ENCODE peak calls at places on chromosomes 11 and 22, in nine cellular contexts. One of them, this sample, is unnamed.

GRCh38 chr11:132683602-132684001 is 848.7 kb downstream of the OPCML start:
- DNase-seq in GM23248: peak; percentile 20
- DNase-seq in mesenchymal stem cell: peak; percentile 76
- DNase-seq in neural progenitor cell: no peak
- DNase-seq in mammary epithelial cell: no peak
- DNase-seq in HepG2: peak; percentile 2
- DNase-seq in keratinocyte: no peak
- DNase-seq in MM.1S: no peak
- DNase-seq in mesendoderm: peak; percentile 9
- DNase-seq in this sample: no peak

GRCh38 chr11:27627979-27628378 is 72.3 kb downstream of the BDNF start:
- DNase-seq in mammary epithelial cell: no peak
- DNase-seq in MM.1S: no peak
- DNase-seq in mesendoderm: no peak
- DNase-seq in keratinocyte: no peak
- DNase-seq in mesenchymal stem cell: no peak
- DNase-seq in HepG2: no peak
- DNase-seq in GM23248: no peak
- DNase-seq in neural progenitor cell: no peak
- DNase-seq in this sample: no peak

GRCh38 chr11:46099973-46100335 is 21.3 kb downstream of the PHF21A start:
- DNase-seq in HepG2: no peak
- DNase-seq in MM.1S: peak; percentile 71
- DNase-seq in neural progenitor cell: no peak
- DNase-seq in mammary epithelial cell: peak; percentile 20
- DNase-seq in keratinocyte: no peak
- DNase-seq in mesenchymal stem cell: peak; percentile 52
- DNase-seq in GM23248: peak; percentile 53
- DNase-seq in mesendoderm: no peak
- DNase-seq in this sample: no peak

GRCh38 chr22:27344546-27344945 is 457.0 kb downstream of the MN1 start:
- DNase-seq in MM.1S: no peak
- DNase-seq in mesenchymal stem cell: no peak
- DNase-seq in mammary epithelial cell: no peak
- DNase-seq in mesendoderm: peak; percentile 61
- DNase-seq in GM23248: no peak
- DNase-seq in keratinocyte: no peak
- DNase-seq in neural progenitor cell: no peak
- DNase-seq in HepG2: no peak
- DNase-seq in this sample: no peak

GRCh38 chr11:44611088-44611487 is 45.6 kb downstream of the CD82 start:
- DNase-seq in neural progenitor cell: no peak
- DNase-seq in keratinocyte: no peak
- DNase-seq in mesendoderm: peak; percentile 26
- DNase-seq in mesenchymal stem cell: no peak
- DNase-seq in mammary epithelial cell: no peak
- DNase-seq in HepG2: no peak
- DNase-seq in MM.1S: no peak
- DNase-seq in GM23248: peak; percentile 44
- DNase-seq in this sample: no peak

GRCh38 chr11:117189191-117189940 is 9.8 kb upstream of the TAGLN start:
- DNase-seq in mesendoderm: no peak
- DNase-seq in keratinocyte: no peak
- DNase-seq in mammary epithelial cell: no peak
- DNase-seq in GM23248: no peak
- DNase-seq in MM.1S: no peak
- DNase-seq in mesenchymal stem cell: no peak
- DNase-seq in HepG2: no peak
- DNase-seq in neural progenitor cell: no peak
- DNase-seq in this sample: peak; percentile 69

GRCh38 chr11:113189909-113190667 is 124.3 kb upstream of the TTC12 start:
- DNase-seq in mesendoderm: peak; percentile 55
- DNase-seq in neural progenitor cell: no peak
- DNase-seq in mesenchymal stem cell: peak; percentile 57
- DNase-seq in MM.1S: no peak
- DNase-seq in GM23248: peak; percentile 92
- DNase-seq in mammary epithelial cell: peak; percentile 98
- DNase-seq in HepG2: no peak
- DNase-seq in keratinocyte: peak; percentile 94
- DNase-seq in this sample: no peak

GRCh38 chr11:59173080-59173963 is 1.4 kb downstream of the DTX4 start:
- DNase-seq in mesenchymal stem cell: peak; percentile 36
- DNase-seq in mammary epithelial cell: peak; percentile 48
- DNase-seq in MM.1S: no peak
- DNase-seq in keratinocyte: no peak
- DNase-seq in HepG2: peak; percentile 13
- DNase-seq in mesendoderm: peak; percentile 82
- DNase-seq in GM23248: peak; percentile 49
- DNase-seq in neural progenitor cell: peak; percentile 90
- DNase-seq in this sample: peak; percentile 81

GRCh38 chr22:37681001-37681424 is 5.1 kb upstream of the NOL12 start:
- DNase-seq in mesenchymal stem cell: peak; percentile 47
- DNase-seq in mammary epithelial cell: peak; percentile 63
- DNase-seq in keratinocyte: no peak
- DNase-seq in HepG2: no peak
- DNase-seq in MM.1S: no peak
- DNase-seq in GM23248: peak; percentile 70
- DNase-seq in mesendoderm: no peak
- DNase-seq in neural progenitor cell: no peak
- DNase-seq in this sample: no peak

GRCh38 chr11:70486026-70486415 is 87.7 kb downstream of the CTTN start:
- DNase-seq in keratinocyte: no peak
- DNase-seq in mesenchymal stem cell: no peak
- DNase-seq in GM23248: no peak
- DNase-seq in mesendoderm: no peak
- DNase-seq in HepG2: no peak
- DNase-seq in MM.1S: no peak
- DNase-seq in neural progenitor cell: no peak
- DNase-seq in mammary epithelial cell: no peak
- DNase-seq in this sample: no peak

GRCh38 chr22:50035976-50036375 is 22.1 kb downstream of the TTLL8 start:
- DNase-seq in HepG2: no peak
- DNase-seq in mesendoderm: no peak
- DNase-seq in GM23248: no peak
- DNase-seq in mammary epithelial cell: no peak
- DNase-seq in keratinocyte: no peak
- DNase-seq in mesenchymal stem cell: no peak
- DNase-seq in neural progenitor cell: no peak
- DNase-seq in MM.1S: no peak
- DNase-seq in this sample: peak; percentile 64

GRCh38 chr11:125167292-125167953 is 2.9 kb downstream of the PKNOX2 start:
- DNase-seq in HepG2: no peak
- DNase-seq in MM.1S: no peak
- DNase-seq in mesenchymal stem cell: peak; percentile 69
- DNase-seq in mesendoderm: peak; percentile 75
- DNase-seq in mammary epithelial cell: no peak
- DNase-seq in keratinocyte: no peak
- DNase-seq in neural progenitor cell: peak; percentile 87
- DNase-seq in GM23248: no peak
- DNase-seq in this sample: peak; percentile 87

GRCh38 chr11:67586568-67587250 is 3.1 kb downstream of the GSTP1 start:
- DNase-seq in keratinocyte: no peak
- DNase-seq in mesendoderm: no peak
- DNase-seq in MM.1S: no peak
- DNase-seq in HepG2: no peak
- DNase-seq in mammary epithelial cell: no peak
- DNase-seq in mesenchymal stem cell: no peak
- DNase-seq in neural progenitor cell: no peak
- DNase-seq in GM23248: no peak
- DNase-seq in this sample: no peak

GRCh38 chr22:37075046-37075445 is 23.5 kb downstream of the KCTD17 start:
- DNase-seq in mesenchymal stem cell: no peak
- DNase-seq in MM.1S: no peak
- DNase-seq in neural progenitor cell: no peak
- DNase-seq in mesendoderm: no peak
- DNase-seq in keratinocyte: no peak
- DNase-seq in GM23248: no peak
- DNase-seq in HepG2: no peak
- DNase-seq in mammary epithelial cell: no peak
- DNase-seq in this sample: no peak

GRCh38 chr11:6621711-6622211 is 2.5 kb upstream of the TPP1 start:
- DNase-seq in HepG2: no peak
- DNase-seq in GM23248: no peak
- DNase-seq in mammary epithelial cell: no peak
- DNase-seq in keratinocyte: no peak
- DNase-seq in neural progenitor cell: no peak
- DNase-seq in mesenchymal stem cell: no peak
- DNase-seq in MM.1S: no peak
- DNase-seq in mesendoderm: no peak
- DNase-seq in this sample: peak; percentile 72

GRCh38 chr11:75351541-75352416 is at the start of gene ARRB1:
- DNase-seq in HepG2: peak; percentile 90
- DNase-seq in mesendoderm: peak; percentile 97
- DNase-seq in MM.1S: no peak
- DNase-seq in mesenchymal stem cell: peak; percentile 78
- DNase-seq in GM23248: peak; percentile 71
- DNase-seq in mammary epithelial cell: no peak
- DNase-seq in keratinocyte: no peak
- DNase-seq in neural progenitor cell: peak; percentile 83
- DNase-seq in this sample: peak; percentile 89

GRCh38 chr11:88231894-88232482 is 56.7 kb upstream of the RAB38 start:
- DNase-seq in GM23248: peak; percentile 64
- DNase-seq in neural progenitor cell: peak; percentile 48
- DNase-seq in mesenchymal stem cell: peak; percentile 54
- DNase-seq in MM.1S: peak; percentile 14
- DNase-seq in HepG2: peak; percentile 13
- DNase-seq in mesendoderm: peak; percentile 44
- DNase-seq in mammary epithelial cell: peak; percentile 34
- DNase-seq in keratinocyte: no peak
- DNase-seq in this sample: no peak

GRCh38 chr11:125773516-125773915 is 5.1 kb downstream of the PATE2 start:
- DNase-seq in keratinocyte: no peak
- DNase-seq in neural progenitor cell: no peak
- DNase-seq in mesenchymal stem cell: no peak
- DNase-seq in HepG2: no peak
- DNase-seq in mesendoderm: no peak
- DNase-seq in mammary epithelial cell: no peak
- DNase-seq in GM23248: peak; percentile 59
- DNase-seq in MM.1S: no peak
- DNase-seq in this sample: no peak

DNA sequence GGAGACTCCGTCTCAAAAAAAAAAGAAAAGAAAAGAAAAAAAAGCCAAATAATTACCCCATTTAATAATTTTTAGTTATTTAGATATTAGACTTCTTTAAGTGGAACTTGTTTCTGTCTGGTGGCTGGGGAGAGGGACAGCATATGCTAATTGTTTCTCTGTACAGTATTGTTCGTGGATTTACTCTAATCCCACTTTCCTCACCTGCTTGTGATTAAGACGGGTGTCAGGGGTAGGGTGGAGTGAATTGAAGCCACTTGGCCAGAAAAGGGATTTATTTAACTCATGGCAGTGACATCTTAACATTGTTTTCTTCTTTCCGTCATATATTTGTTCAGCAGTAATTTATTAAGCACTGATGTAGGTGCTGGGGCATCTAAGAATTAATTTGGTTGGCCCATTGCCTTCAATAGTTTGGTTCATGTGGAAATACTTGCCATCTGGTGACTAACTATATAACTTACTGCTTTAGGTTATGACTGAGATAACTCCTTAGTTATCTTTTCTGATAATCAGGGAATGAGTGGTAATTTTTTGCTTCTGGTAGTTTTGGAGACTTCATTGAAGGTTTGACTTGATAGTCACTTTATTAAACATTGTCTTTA is 4.6 kb downstream of the TNRC6B start:
- DNase-seq in MM.1S: no peak
- DNase-seq in mesenchymal stem cell: peak; percentile 16
- DNase-seq in HepG2: no peak
- DNase-seq in mammary epithelial cell: no peak
- DNase-seq in GM23248: peak; percentile 63
- DNase-seq in keratinocyte: no peak
- DNase-seq in neural progenitor cell: no peak
- DNase-seq in mesendoderm: no peak
- DNase-seq in this sample: no peak
- H3K4me3 ChIP-seq in MM.1S: no peak overlapping the region
- H3K4me3 ChIP-seq in mesenchymal stem cell: no peak overlapping the region
- H3K4me3 ChIP-seq in HepG2: no peak overlapping the region
- H3K4me3 ChIP-seq in mammary epithelial cell: no peak overlapping the region
- H3K4me3 ChIP-seq in GM23248: peak overlapping the region; percentile 53
- H3K4me3 ChIP-seq in keratinocyte: no peak overlapping the region
- H3K4me3 ChIP-seq in neural progenitor cell: no peak overlapping the region
- H3K4me3 ChIP-seq in mesendoderm: no peak overlapping the region
- H3K4me3 ChIP-seq in this sample: no peak overlapping the region

GRCh38 chr22:48321986-48322545 is 1505.6 kb downstream of the BRD1 start:
- DNase-seq in mesendoderm: no peak
- DNase-seq in neural progenitor cell: no peak
- DNase-seq in keratinocyte: no peak
- DNase-seq in mesenchymal stem cell: no peak
- DNase-seq in GM23248: no peak
- DNase-seq in mammary epithelial cell: no peak
- DNase-seq in HepG2: no peak
- DNase-seq in MM.1S: no peak
- DNase-seq in this sample: peak; percentile 48
- H3K9ac ChIP-seq in mesendoderm: no peak overlapping the region
- H3K9ac ChIP-seq in neural progenitor cell: no peak overlapping the region
- H3K9ac ChIP-seq in keratinocyte: no peak overlapping the region
- H3K9ac ChIP-seq in mesenchymal stem cell: no peak overlapping the region
- H3K9ac ChIP-seq in GM23248: no peak overlapping the region
- H3K9ac ChIP-seq in mammary epithelial cell: no peak overlapping the region
- H3K9ac ChIP-seq in HepG2: no peak overlapping the region
- H3K9ac ChIP-seq in MM.1S: no peak overlapping the region
- H3K9ac ChIP-seq in this sample: no peak overlapping the region

DNA sequence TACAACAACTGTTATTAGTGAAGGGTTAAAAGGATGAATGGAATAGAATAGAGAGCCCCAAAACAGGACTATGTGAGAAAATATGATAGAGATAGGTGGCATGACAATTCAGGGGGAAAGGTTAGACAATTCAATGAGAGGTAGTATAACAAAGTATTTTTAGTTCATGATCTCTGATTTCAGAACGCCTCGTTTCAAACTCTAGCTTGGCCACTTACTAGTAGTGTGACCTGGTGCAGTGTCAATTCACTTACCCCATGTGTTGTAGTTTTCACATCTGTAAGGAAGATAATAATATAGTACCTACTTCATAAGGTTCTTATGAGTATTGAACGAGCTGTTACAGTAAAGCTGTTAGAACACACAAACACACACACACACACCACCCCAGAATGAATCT is 308.0 kb downstream of the SWAP70 start:
- DNase-seq in mesendoderm: no peak
- DNase-seq in MM.1S: no peak
- DNase-seq in GM23248: no peak
- DNase-seq in neural progenitor cell: no peak
- DNase-seq in HepG2: no peak
- DNase-seq in mammary epithelial cell: no peak
- DNase-seq in keratinocyte: no peak
- DNase-seq in mesenchymal stem cell: no peak
- DNase-seq in this sample: no peak
- H3K4me3 ChIP-seq in mesendoderm: no peak overlapping the region
- H3K4me3 ChIP-seq in MM.1S: no peak overlapping the region
- H3K4me3 ChIP-seq in GM23248: no peak overlapping the region
- H3K4me3 ChIP-seq in neural progenitor cell: no peak overlapping the region
- H3K4me3 ChIP-seq in HepG2: no peak overlapping the region
- H3K4me3 ChIP-seq in mammary epithelial cell: no peak overlapping the region
- H3K4me3 ChIP-seq in keratinocyte: no peak overlapping the region
- H3K4me3 ChIP-seq in mesenchymal stem cell: no peak overlapping the region
- H3K4me3 ChIP-seq in this sample: no peak overlapping the region

GRCh38 chr11:103608566-103608965 is 427.9 kb upstream of the DDI1 start:
- DNase-seq in neural progenitor cell: no peak
- DNase-seq in mesenchymal stem cell: peak; percentile 70
- DNase-seq in HepG2: no peak
- DNase-seq in MM.1S: no peak
- DNase-seq in keratinocyte: no peak
- DNase-seq in GM23248: peak; percentile 73
- DNase-seq in mammary epithelial cell: peak; percentile 29
- DNase-seq in mesendoderm: no peak
- DNase-seq in this sample: no peak
- H3K9ac ChIP-seq in neural progenitor cell: no peak overlapping the region
- H3K9ac ChIP-seq in mesenchymal stem cell: no peak overlapping the region
- H3K9ac ChIP-seq in HepG2: no peak overlapping the region
- H3K9ac ChIP-seq in MM.1S: no peak overlapping the region
- H3K9ac ChIP-seq in keratinocyte: no peak overlapping the region
- H3K9ac ChIP-seq in GM23248: no peak overlapping the region
- H3K9ac ChIP-seq in mammary epithelial cell: no peak overlapping the region
- H3K9ac ChIP-seq in mesendoderm: no peak overlapping the region
- H3K9ac ChIP-seq in this sample: no peak overlapping the region